ENCODE peak calls at places on chromosomes 12 and 14, in seven cellular contexts. F is H7; Z is activated T-cell treated with anti-CD3 and anti-CD28 coated beads, Interleukin-2, amount 50 U/mL, for 48 hours; E is left colon; U is NCI-H460; C is cardiac fibroblast; M is hypothalamus. H is an unnamed sample.

GRCh38 chr12:68037616-68038255 is 48.5 kb downstream of the IFNG-AS1 start:
- DNase-seq in E (no peak), Z (no peak), M (no peak), F (no peak), C (no peak), U (no peak), H (no peak)

GRCh38 chr12:53492830-53493609 is 6.2 kb downstream of the MAP3K12 start:
- DNase-seq in C (peak), M (peak), E (peak), Z (peak), U (peak), F (peak), H (peak)

GRCh38 chr14:52607061-52607460 is 54.4 kb downstream of the GPR137C start:
- DNase-seq in E (no peak), U (no peak), Z (no peak), C (no peak), M (no peak), F (no peak), H (no peak)

GRCh38 chr12:27463826-27464554 is 17.5 kb downstream of the SMCO2 start:
- DNase-seq in U (no peak), M (no peak), Z (peak), E (peak), F (no peak), C (peak), H (no peak)

GRCh38 chr12:54383041-54383609 is 1.4 kb downstream of the ZNF385A start:
- DNase-seq in F (no peak), C (peak), E (no peak), U (peak), Z (peak), M (no peak), H (no peak)

GRCh38 chr14:103520657-103521437 is 1.8 kb downstream of the CKB start:
- DNase-seq in U (peak), E (peak), Z (peak), M (peak), C (peak), F (peak), H (peak)

GRCh38 chr12:115998119-115998633 is 279.3 kb downstream of the MED13L start:
- DNase-seq in E (no peak), F (peak), M (no peak), Z (no peak), U (peak), C (peak), H (no peak)

GRCh38 chr12:23333938-23334337 is 615.5 kb downstream of the SOX5 start:
- DNase-seq in E (no peak), Z (no peak), U (no peak), F (no peak), C (no peak), M (no peak), H (no peak)

GRCh38 chr14:99327458-99328250 is 55.7 kb upstream of the BCL11B start:
- DNase-seq in C (no peak), Z (no peak), F (peak), U (no peak), M (no peak), E (no peak), H (no peak)

GRCh38 chr14:64391986-64392385 is 3.8 kb downstream of the MTHFD1 start:
- DNase-seq in M (no peak), C (no peak), E (no peak), Z (no peak), U (no peak), F (no peak), H (no peak)

GRCh38 chr14:101115652-101116051 is 212.1 kb upstream of the RTL1 start:
- DNase-seq in E (no peak), U (no peak), C (no peak), M (no peak), F (no peak), Z (no peak), H (no peak)

GRCh38 chr12:34603382-34604035 is 581.2 kb downstream of the ALG10 start:
- DNase-seq in Z (no peak), M (no peak), F (peak), E (no peak), C (no peak), U (no peak), H (no peak)

GRCh38 chr12:1972856-1973317 is 31.4 kb downstream of the DCP1B start:
- DNase-seq in M (no peak), E (peak), C (peak), U (no peak), Z (no peak), F (no peak), H (no peak)

GRCh38 chr12:48602192-48602989 is 32.5 kb upstream of the LALBA start:
- DNase-seq in Z (no peak), M (no peak), F (no peak), E (no peak), U (no peak), C (no peak), H (no peak)

GRCh38 chr14:75522224-75522764 is at the start of gene BATF:
- DNase-seq in E (peak), C (peak), F (no peak), M (no peak), U (no peak), Z (peak), H (peak)

GRCh38 chr12:25130741-25131188 is 64.2 kb downstream of the DNAI7 start:
- DNase-seq in E (no peak), U (peak), M (no peak), F (no peak), C (peak), Z (no peak), H (no peak)

GRCh38 chr12:69508091-69508490 is 37.9 kb downstream of the FRS2 start:
- DNase-seq in Z (no peak), F (no peak), E (no peak), M (no peak), U (peak), C (no peak), H (no peak)

GRCh38 chr12:53506881-53507719 is at the start of gene NPFF:
- DNase-seq in F (no peak), C (no peak), M (no peak), U (no peak), Z (no peak), E (no peak), H (no peak)

GRCh38 chr12:57087689-57088441 is 1.0 kb upstream of the NAB2 start:
- DNase-seq in M (peak), E (peak), Z (peak), C (peak), U (peak), F (peak), H (peak)

GRCh38 chr12:11958216-11959091 is 112.3 kb upstream of the BCL2L14 start:
- DNase-seq in C (peak), F (peak), E (no peak), Z (peak), M (no peak), U (no peak), H (no peak)

GRCh38 chr12:78406776-78407335 is 457.7 kb upstream of the SYT1 start:
- DNase-seq in M (no peak), E (no peak), C (peak), Z (no peak), U (peak), F (no peak), H (no peak)

GRCh38 chr12:92469837-92470236 is 233.0 kb upstream of the PLEKHG7 start:
- DNase-seq in F (no peak), M (no peak), Z (no peak), U (no peak), C (peak), E (no peak), H (no peak)

GRCh38 chr12:39144613-39145061 is 239.2 kb upstream of the CPNE8 start:
- DNase-seq in U (no peak), M (no peak), F (peak), Z (no peak), C (no peak), E (no peak), H (no peak)

GRCh38 chr12:118958520-118958919 is 22.8 kb upstream of the SRRM4 start:
- DNase-seq in F (no peak), Z (no peak), M (no peak), C (no peak), E (no peak), U (no peak), H (no peak)

GRCh38 chr12:13165578-13166120 is 30.9 kb upstream of the EMP1 start:
- DNase-seq in C (peak), Z (peak), E (peak), U (no peak), F (no peak), M (no peak), H (peak)

GRCh38 chr12:66978802-66979201 is 290.4 kb upstream of the CAND1 start:
- DNase-seq in Z (no peak), U (no peak), M (no peak), F (no peak), C (no peak), E (no peak), H (no peak)

GRCh38 chr14:77457115-77457521 is 283 bp downstream of the VIPAS39 start:
- DNase-seq in Z (no peak), C (no peak), U (no peak), F (no peak), M (no peak), E (no peak), H (no peak)

GRCh38 chr14:71475916-71476315 is 456.3 kb upstream of the RGS6 start:
- DNase-seq in M (no peak), U (no peak), C (no peak), Z (no peak), F (no peak), E (no peak), H (no peak)

GRCh38 chr14:80977103-80977728 is 21.8 kb downstream of the TSHR start:
- DNase-seq in M (no peak), E (no peak), Z (no peak), U (no peak), F (peak), C (no peak), H (no peak)

H was measured in stomach.